ENCODE peak calls at places on chromosome 15, in seven cellular contexts. One of them, this sample, is unnamed.

GRCh38 chr15:68885070-68885469 is 45.3 kb upstream of the SPESP1 start:
- DNase-seq in fibroblast of the aortic adventitia: peak
- DNase-seq in omental fat pad: no peak
- DNase-seq in neural crest cell: no peak
- DNase-seq in AML-193: no peak
- DNase-seq in sigmoid colon: no peak
- DNase-seq in stimulated activated naive CD4-positive, alpha-beta T cell treated with Interleukin-2 at 50 U/mL for 16 hours: no peak
- DNase-seq in this sample: peak

GRCh38 chr15:69609176-69609575 is 156.6 kb downstream of the RPLP1 start:
- DNase-seq in neural crest cell: no peak
- DNase-seq in fibroblast of the aortic adventitia: peak
- DNase-seq in omental fat pad: no peak
- DNase-seq in AML-193: no peak
- DNase-seq in sigmoid colon: no peak
- DNase-seq in stimulated activated naive CD4-positive, alpha-beta T cell treated with Interleukin-2 at 50 U/mL for 16 hours: no peak
- DNase-seq in this sample: peak

GRCh38 chr15:44726568-44727461 is 9.5 kb upstream of the TRIM69 start:
- DNase-seq in fibroblast of the aortic adventitia: peak
- DNase-seq in AML-193: peak
- DNase-seq in stimulated activated naive CD4-positive, alpha-beta T cell treated with Interleukin-2 at 50 U/mL for 16 hours: peak
- DNase-seq in sigmoid colon: peak
- DNase-seq in neural crest cell: no peak
- DNase-seq in omental fat pad: no peak
- DNase-seq in this sample: peak

GRCh38 chr15:98455899-98456298 is 192.4 kb upstream of the IGF1R start:
- DNase-seq in stimulated activated naive CD4-positive, alpha-beta T cell treated with Interleukin-2 at 50 U/mL for 16 hours: no peak
- DNase-seq in sigmoid colon: no peak
- DNase-seq in fibroblast of the aortic adventitia: no peak
- DNase-seq in AML-193: no peak
- DNase-seq in omental fat pad: no peak
- DNase-seq in neural crest cell: no peak
- DNase-seq in this sample: no peak

GRCh38 chr15:82750831-82751181 is 41.1 kb upstream of the AP3B2 start:
- DNase-seq in AML-193: no peak
- DNase-seq in neural crest cell: no peak
- DNase-seq in omental fat pad: no peak
- DNase-seq in fibroblast of the aortic adventitia: no peak
- DNase-seq in sigmoid colon: no peak
- DNase-seq in stimulated activated naive CD4-positive, alpha-beta T cell treated with Interleukin-2 at 50 U/mL for 16 hours: no peak
- DNase-seq in this sample: peak

GRCh38 chr15:57156210-57156887 is 220.0 kb upstream of the CGNL1 start:
- DNase-seq in fibroblast of the aortic adventitia: no peak
- DNase-seq in omental fat pad: no peak
- DNase-seq in sigmoid colon: no peak
- DNase-seq in AML-193: no peak
- DNase-seq in stimulated activated naive CD4-positive, alpha-beta T cell treated with Interleukin-2 at 50 U/mL for 16 hours: no peak
- DNase-seq in neural crest cell: no peak
- DNase-seq in this sample: no peak

GRCh38 chr15:75731248-75732100 is 18.8 kb upstream of the CSPG4 start:
- DNase-seq in sigmoid colon: peak
- DNase-seq in neural crest cell: no peak
- DNase-seq in fibroblast of the aortic adventitia: no peak
- DNase-seq in stimulated activated naive CD4-positive, alpha-beta T cell treated with Interleukin-2 at 50 U/mL for 16 hours: no peak
- DNase-seq in omental fat pad: no peak
- DNase-seq in AML-193: no peak
- DNase-seq in this sample: peak

GRCh38 chr15:78049691-78050440 is 27.6 kb downstream of the TBC1D2B start:
- DNase-seq in omental fat pad: no peak
- DNase-seq in fibroblast of the aortic adventitia: peak
- DNase-seq in neural crest cell: no peak
- DNase-seq in sigmoid colon: no peak
- DNase-seq in AML-193: peak
- DNase-seq in stimulated activated naive CD4-positive, alpha-beta T cell treated with Interleukin-2 at 50 U/mL for 16 hours: peak
- DNase-seq in this sample: peak

GRCh38 chr15:41928637-41929620 is 35.1 kb upstream of the SPTBN5 start:
- DNase-seq in neural crest cell: no peak
- DNase-seq in omental fat pad: no peak
- DNase-seq in AML-193: no peak
- DNase-seq in sigmoid colon: no peak
- DNase-seq in stimulated activated naive CD4-positive, alpha-beta T cell treated with Interleukin-2 at 50 U/mL for 16 hours: no peak
- DNase-seq in fibroblast of the aortic adventitia: peak
- DNase-seq in this sample: no peak

GRCh38 chr15:32033186-32033890 is 3.0 kb downstream of the CHRNA7 start:
- DNase-seq in neural crest cell: no peak
- DNase-seq in AML-193: no peak
- DNase-seq in sigmoid colon: no peak
- DNase-seq in omental fat pad: no peak
- DNase-seq in fibroblast of the aortic adventitia: no peak
- DNase-seq in stimulated activated naive CD4-positive, alpha-beta T cell treated with Interleukin-2 at 50 U/mL for 16 hours: no peak
- DNase-seq in this sample: no peak

GRCh38 chr15:68347392-68347791 is 69.8 kb downstream of the FEM1B start:
- DNase-seq in neural crest cell: no peak
- DNase-seq in fibroblast of the aortic adventitia: peak
- DNase-seq in stimulated activated naive CD4-positive, alpha-beta T cell treated with Interleukin-2 at 50 U/mL for 16 hours: no peak
- DNase-seq in sigmoid colon: no peak
- DNase-seq in AML-193: no peak
- DNase-seq in omental fat pad: no peak
- DNase-seq in this sample: no peak

GRCh38 chr15:92618121-92618520 is 37.5 kb downstream of the FAM174B start:
- DNase-seq in sigmoid colon: peak
- DNase-seq in omental fat pad: no peak
- DNase-seq in fibroblast of the aortic adventitia: no peak
- DNase-seq in AML-193: no peak
- DNase-seq in neural crest cell: no peak
- DNase-seq in stimulated activated naive CD4-positive, alpha-beta T cell treated with Interleukin-2 at 50 U/mL for 16 hours: no peak
- DNase-seq in this sample: no peak

GRCh38 chr15:70257573-70258220 is 160.0 kb upstream of the TLE3 start:
- DNase-seq in omental fat pad: no peak
- DNase-seq in fibroblast of the aortic adventitia: no peak
- DNase-seq in AML-193: peak
- DNase-seq in stimulated activated naive CD4-positive, alpha-beta T cell treated with Interleukin-2 at 50 U/mL for 16 hours: no peak
- DNase-seq in neural crest cell: no peak
- DNase-seq in sigmoid colon: no peak
- DNase-seq in this sample: no peak

GRCh38 chr15:96326551-96327154 is 3.8 kb upstream of the NR2F2 start:
- DNase-seq in sigmoid colon: peak
- DNase-seq in neural crest cell: no peak
- DNase-seq in omental fat pad: no peak
- DNase-seq in AML-193: peak
- DNase-seq in fibroblast of the aortic adventitia: peak
- DNase-seq in stimulated activated naive CD4-positive, alpha-beta T cell treated with Interleukin-2 at 50 U/mL for 16 hours: no peak
- DNase-seq in this sample: peak

GRCh38 chr15:72491768-72492167 is 17.6 kb downstream of the ARIH1 start:
- DNase-seq in stimulated activated naive CD4-positive, alpha-beta T cell treated with Interleukin-2 at 50 U/mL for 16 hours: no peak
- DNase-seq in omental fat pad: no peak
- DNase-seq in fibroblast of the aortic adventitia: peak
- DNase-seq in neural crest cell: no peak
- DNase-seq in sigmoid colon: no peak
- DNase-seq in AML-193: no peak
- DNase-seq in this sample: peak

GRCh38 chr15:77865701-77866100 is 211.8 kb downstream of the TBC1D2B start:
- DNase-seq in fibroblast of the aortic adventitia: no peak
- DNase-seq in neural crest cell: no peak
- DNase-seq in stimulated activated naive CD4-positive, alpha-beta T cell treated with Interleukin-2 at 50 U/mL for 16 hours: no peak
- DNase-seq in AML-193: no peak
- DNase-seq in omental fat pad: no peak
- DNase-seq in sigmoid colon: peak
- DNase-seq in this sample: no peak

GRCh38 chr15:45307230-45307924 is 55.3 kb downstream of the SLC28A2 start:
- DNase-seq in stimulated activated naive CD4-positive, alpha-beta T cell treated with Interleukin-2 at 50 U/mL for 16 hours: no peak
- DNase-seq in neural crest cell: no peak
- DNase-seq in fibroblast of the aortic adventitia: peak
- DNase-seq in AML-193: peak
- DNase-seq in sigmoid colon: no peak
- DNase-seq in omental fat pad: no peak
- DNase-seq in this sample: peak

GRCh38 chr15:61051570-61052031 is 177.5 kb downstream of the RORA start:
- DNase-seq in sigmoid colon: peak
- DNase-seq in fibroblast of the aortic adventitia: peak
- DNase-seq in AML-193: no peak
- DNase-seq in stimulated activated naive CD4-positive, alpha-beta T cell treated with Interleukin-2 at 50 U/mL for 16 hours: no peak
- DNase-seq in omental fat pad: no peak
- DNase-seq in neural crest cell: peak
- DNase-seq in this sample: peak

GRCh38 chr15:77143191-77143590 is 72.3 kb upstream of the TSPAN3 start:
- DNase-seq in sigmoid colon: no peak
- DNase-seq in stimulated activated naive CD4-positive, alpha-beta T cell treated with Interleukin-2 at 50 U/mL for 16 hours: no peak
- DNase-seq in omental fat pad: no peak
- DNase-seq in AML-193: no peak
- DNase-seq in neural crest cell: no peak
- DNase-seq in fibroblast of the aortic adventitia: no peak
- DNase-seq in this sample: no peak

GRCh38 chr15:100863406-100864198 is 16.0 kb upstream of the ALDH1A3 start:
- DNase-seq in neural crest cell: no peak
- DNase-seq in stimulated activated naive CD4-positive, alpha-beta T cell treated with Interleukin-2 at 50 U/mL for 16 hours: no peak
- DNase-seq in fibroblast of the aortic adventitia: peak
- DNase-seq in AML-193: no peak
- DNase-seq in sigmoid colon: peak
- DNase-seq in omental fat pad: no peak
- DNase-seq in this sample: peak

GRCh38 chr15:50416920-50417319 is 7.3 kb upstream of the USP8 start:
- DNase-seq in omental fat pad: no peak
- DNase-seq in stimulated activated naive CD4-positive, alpha-beta T cell treated with Interleukin-2 at 50 U/mL for 16 hours: no peak
- DNase-seq in fibroblast of the aortic adventitia: no peak
- DNase-seq in neural crest cell: no peak
- DNase-seq in AML-193: no peak
- DNase-seq in sigmoid colon: no peak
- DNase-seq in this sample: no peak

GRCh38 chr15:56893349-56893678 is 25.1 kb upstream of the TCF12 start:
- DNase-seq in stimulated activated naive CD4-positive, alpha-beta T cell treated with Interleukin-2 at 50 U/mL for 16 hours: no peak
- DNase-seq in omental fat pad: no peak
- DNase-seq in neural crest cell: no peak
- DNase-seq in fibroblast of the aortic adventitia: no peak
- DNase-seq in AML-193: no peak
- DNase-seq in sigmoid colon: no peak
- DNase-seq in this sample: no peak